ENCODE peak calls at places on chromosomes 12 and 14, in seven cellular contexts. V is cerebellar cortex; U is CD8-positive, alpha-beta T cell; A is GM23248; I is psoas muscle; H is hepatocyte; F is tibial nerve. Y is an unnamed sample.

GRCh38 chr14:68513137-68513536 is 279.7 kb downstream of the ZFP36L1 start:
- DNase-seq in V (no peak), U (no peak), A (no peak), I (no peak), H (no peak), F (no peak), Y (no peak)

GRCh38 chr12:106840217-106840616 is 65.7 kb downstream of the RIC8B start:
- DNase-seq in V (no peak), U (no peak), A (peak), I (no peak), H (peak), F (no peak), Y (no peak)

GRCh38 chr12:83477289-83477688 is 790.6 kb downstream of the TMTC2 start:
- DNase-seq in V (no peak), U (no peak), A (no peak), I (no peak), H (no peak), F (no peak), Y (no peak)

GRCh38 chr12:1760566-1761382 is 59.6 kb upstream of the LRTM2 start:
- DNase-seq in V (no peak), U (no peak), A (peak), I (no peak), H (peak), F (no peak), Y (no peak)

GRCh38 chr14:100504372-100505078 is 82.7 kb downstream of the BEGAIN start:
- DNase-seq in V (no peak), U (no peak), A (peak), I (no peak), H (no peak), F (no peak), Y (no peak)

GRCh38 chr14:85317491-85318021 is 212.4 kb upstream of the FLRT2 start:
- DNase-seq in V (no peak), U (no peak), A (peak), I (no peak), H (no peak), F (no peak), Y (no peak)

GRCh38 chr12:82968644-82969339 is 282.1 kb downstream of the TMTC2 start:
- DNase-seq in V (no peak), U (no peak), A (no peak), I (no peak), H (no peak), F (no peak), Y (no peak)

GRCh38 chr14:81352413-81352812 is 47.7 kb downstream of the STON2 start:
- DNase-seq in V (no peak), U (no peak), A (no peak), I (no peak), H (no peak), F (no peak), Y (no peak)

GRCh38 chr14:53368714-53369191 is 215.6 kb upstream of the DDHD1 start:
- DNase-seq in V (no peak), U (no peak), A (peak), I (no peak), H (no peak), F (no peak), Y (no peak)

GRCh38 chr12:30795660-30796507 is 41.1 kb upstream of the CAPRIN2 start:
- DNase-seq in V (peak), U (peak), A (peak), I (peak), H (peak), F (no peak), Y (peak)

GRCh38 chr14:22492601-22493000 is 96.4 kb downstream of the DAD1 start:
- DNase-seq in V (no peak), U (no peak), A (no peak), I (no peak), H (no peak), F (no peak), Y (no peak)

GRCh38 chr14:67166450-67166853 is 22.8 kb upstream of the GARIN2 start:
- DNase-seq in V (peak), U (peak), A (peak), I (no peak), H (peak), F (peak), Y (no peak)

GRCh38 chr12:114229150-114229549 is 176.8 kb downstream of the TBX5 start:
- DNase-seq in V (no peak), U (no peak), A (no peak), I (no peak), H (no peak), F (no peak), Y (no peak)

GRCh38 chr14:38818555-38818954 is 284.5 kb downstream of the SEC23A start:
- DNase-seq in V (no peak), U (no peak), A (no peak), I (no peak), H (no peak), F (no peak), Y (no peak)

GRCh38 chr12:85322715-85323114 is 42.7 kb downstream of the ALX1 start:
- DNase-seq in V (no peak), U (no peak), A (peak), I (no peak), H (no peak), F (no peak), Y (no peak)

GRCh38 chr14:34851395-34851794 is 23.8 kb downstream of the BAZ1A start:
- DNase-seq in V (no peak), U (no peak), A (peak), I (no peak), H (no peak), F (no peak), Y (no peak)

GRCh38 chr12:108629824-108630476 is 3.7 kb downstream of the SELPLG start:
- DNase-seq in V (no peak), U (peak), A (peak), I (peak), H (peak), F (no peak), Y (peak)

GRCh38 chr12:120404271-120404670 is 33.6 kb upstream of the COX6A1 start:
- DNase-seq in V (no peak), U (no peak), A (no peak), I (no peak), H (no peak), F (no peak), Y (no peak)

GRCh38 chr14:68824517-68825347 is 31.9 kb upstream of the ZFP36L1 start:
- DNase-seq in V (peak), U (no peak), A (peak), I (peak), H (peak), F (peak), Y (peak)